ENCODE peak calls at places on chromosomes 12 and 14, in seven cellular contexts. One of them, this sample, is unnamed.

GRCh38 chr14:105532735-105533141 is 6.4 kb downstream of the TMEM121 start:
- DNase-seq in astrocyte of the spinal cord: no peak
- DNase-seq in NCI-H446: peak; percentile 18
- DNase-seq in mucosa of gallbladder: no peak
- DNase-seq in HCT116: no peak
- DNase-seq in NCI-H1105: no peak
- DNase-seq in renal cortical epithelial cell: no peak
- DNase-seq in this sample: no peak

GRCh38 chr12:120584343-120585149 is 3.3 kb upstream of the POP5 start:
- DNase-seq in astrocyte of the spinal cord: no peak
- DNase-seq in NCI-H446: no peak
- DNase-seq in mucosa of gallbladder: peak; percentile 33
- DNase-seq in HCT116: peak; percentile 13
- DNase-seq in NCI-H1105: peak; percentile 51
- DNase-seq in renal cortical epithelial cell: no peak
- DNase-seq in this sample: no peak

GRCh38 chr12:24854908-24855307 is 94.0 kb downstream of the BCAT1 start:
- DNase-seq in astrocyte of the spinal cord: peak; percentile 65
- DNase-seq in NCI-H446: no peak
- DNase-seq in mucosa of gallbladder: no peak
- DNase-seq in HCT116: no peak
- DNase-seq in NCI-H1105: no peak
- DNase-seq in renal cortical epithelial cell: no peak
- DNase-seq in this sample: no peak

GRCh38 chr14:90756755-90757345 is 59.4 kb downstream of the TTC7B start:
- DNase-seq in astrocyte of the spinal cord: no peak
- DNase-seq in NCI-H446: no peak
- DNase-seq in mucosa of gallbladder: no peak
- DNase-seq in HCT116: no peak
- DNase-seq in NCI-H1105: no peak
- DNase-seq in renal cortical epithelial cell: no peak
- DNase-seq in this sample: no peak

GRCh38 chr14:59787045-59787674 is 83.4 kb downstream of the RTN1 start:
- DNase-seq in astrocyte of the spinal cord: peak; percentile 8
- DNase-seq in NCI-H446: no peak
- DNase-seq in mucosa of gallbladder: no peak
- DNase-seq in HCT116: no peak
- DNase-seq in NCI-H1105: no peak
- DNase-seq in renal cortical epithelial cell: no peak
- DNase-seq in this sample: no peak

GRCh38 chr12:46378530-46378929 is 6.0 kb upstream of the SLC38A2 start:
- DNase-seq in astrocyte of the spinal cord: no peak
- DNase-seq in NCI-H446: no peak
- DNase-seq in mucosa of gallbladder: no peak
- DNase-seq in HCT116: no peak
- DNase-seq in NCI-H1105: no peak
- DNase-seq in renal cortical epithelial cell: no peak
- DNase-seq in this sample: no peak

GRCh38 chr12:57240926-57241555 is 9.9 kb downstream of the STAC3 start:
- DNase-seq in astrocyte of the spinal cord: no peak
- DNase-seq in NCI-H446: peak; percentile 38
- DNase-seq in mucosa of gallbladder: no peak
- DNase-seq in HCT116: no peak
- DNase-seq in NCI-H1105: no peak
- DNase-seq in renal cortical epithelial cell: no peak
- DNase-seq in this sample: no peak

GRCh38 chr14:85764809-85765208 is 234.9 kb downstream of the FLRT2 start:
- DNase-seq in astrocyte of the spinal cord: peak; percentile 25
- DNase-seq in NCI-H446: no peak
- DNase-seq in mucosa of gallbladder: no peak
- DNase-seq in HCT116: no peak
- DNase-seq in NCI-H1105: no peak
- DNase-seq in renal cortical epithelial cell: no peak
- DNase-seq in this sample: no peak

GRCh38 chr12:68031881-68032739 is 42.9 kb downstream of the IFNG-AS1 start:
- DNase-seq in astrocyte of the spinal cord: no peak
- DNase-seq in NCI-H446: no peak
- DNase-seq in mucosa of gallbladder: no peak
- DNase-seq in HCT116: no peak
- DNase-seq in NCI-H1105: no peak
- DNase-seq in renal cortical epithelial cell: peak; percentile 88
- DNase-seq in this sample: peak; percentile 94

GRCh38 chr12:30000401-30000800 is 216.7 kb upstream of the TMTC1 start:
- DNase-seq in astrocyte of the spinal cord: peak; percentile 79
- DNase-seq in NCI-H446: peak; percentile 62
- DNase-seq in mucosa of gallbladder: no peak
- DNase-seq in HCT116: no peak
- DNase-seq in NCI-H1105: peak; percentile 37
- DNase-seq in renal cortical epithelial cell: no peak
- DNase-seq in this sample: no peak

GRCh38 chr12:76155157-76155556 is 70.7 kb upstream of the NAP1L1 start:
- DNase-seq in astrocyte of the spinal cord: no peak
- DNase-seq in NCI-H446: no peak
- DNase-seq in mucosa of gallbladder: no peak
- DNase-seq in HCT116: no peak
- DNase-seq in NCI-H1105: no peak
- DNase-seq in renal cortical epithelial cell: no peak
- DNase-seq in this sample: no peak

GRCh38 chr12:40769846-40770245 is 77.6 kb downstream of the CNTN1 start:
- DNase-seq in astrocyte of the spinal cord: no peak
- DNase-seq in NCI-H446: no peak
- DNase-seq in mucosa of gallbladder: no peak
- DNase-seq in HCT116: no peak
- DNase-seq in NCI-H1105: no peak
- DNase-seq in renal cortical epithelial cell: peak; percentile 42
- DNase-seq in this sample: no peak

GRCh38 chr14:59067135-59067894 is 121.2 kb upstream of the DAAM1 start:
- DNase-seq in astrocyte of the spinal cord: no peak
- DNase-seq in NCI-H446: no peak
- DNase-seq in mucosa of gallbladder: no peak
- DNase-seq in HCT116: no peak
- DNase-seq in NCI-H1105: no peak
- DNase-seq in renal cortical epithelial cell: peak; percentile 30
- DNase-seq in this sample: no peak

GRCh38 chr12:50865266-50865665 is 22.5 kb downstream of the TMPRSS12 start:
- DNase-seq in astrocyte of the spinal cord: no peak
- DNase-seq in NCI-H446: no peak
- DNase-seq in mucosa of gallbladder: no peak
- DNase-seq in HCT116: no peak
- DNase-seq in NCI-H1105: no peak
- DNase-seq in renal cortical epithelial cell: no peak
- DNase-seq in this sample: no peak